ENCODE peak calls at places on chromosome 10, in six cellular contexts. One of them, this sample, is unnamed.

GRCh38 chr10:35533565-35533964 is 71.6 kb upstream of the GJD4 start:
- DNase-seq in choroid plexus epithelial cell: no peak
- DNase-seq in activated CD8-positive, alpha-beta memory T cell treated with anti-CD3 and anti-CD28 coated beads, Interleukin-2, amount 50 U/mL, for 48 hours: no peak
- DNase-seq in kidney epithelial cell: no peak
- DNase-seq in NCI-H1048: no peak
- DNase-seq in WTC11: no peak
- DNase-seq in this sample: no peak

GRCh38 chr10:16867556-16867955 is 50.3 kb upstream of the RSU1 start:
- DNase-seq in WTC11: no peak
- DNase-seq in choroid plexus epithelial cell: peak; percentile 37
- DNase-seq in NCI-H1048: no peak
- DNase-seq in activated CD8-positive, alpha-beta memory T cell treated with anti-CD3 and anti-CD28 coated beads, Interleukin-2, amount 50 U/mL, for 48 hours: no peak
- DNase-seq in kidney epithelial cell: peak; percentile 59
- DNase-seq in this sample: no peak

GRCh38 chr10:75592014-75592842 is 160.8 kb downstream of the LRMDA start:
- DNase-seq in WTC11: no peak
- DNase-seq in choroid plexus epithelial cell: no peak
- DNase-seq in kidney epithelial cell: no peak
- DNase-seq in NCI-H1048: no peak
- DNase-seq in activated CD8-positive, alpha-beta memory T cell treated with anti-CD3 and anti-CD28 coated beads, Interleukin-2, amount 50 U/mL, for 48 hours: no peak
- DNase-seq in this sample: no peak

GRCh38 chr10:79074732-79075131 is 6.0 kb downstream of the ZMIZ1 start:
- DNase-seq in NCI-H1048: no peak
- DNase-seq in activated CD8-positive, alpha-beta memory T cell treated with anti-CD3 and anti-CD28 coated beads, Interleukin-2, amount 50 U/mL, for 48 hours: no peak
- DNase-seq in choroid plexus epithelial cell: no peak
- DNase-seq in WTC11: no peak
- DNase-seq in kidney epithelial cell: no peak
- DNase-seq in this sample: no peak

GRCh38 chr10:987635-987905 is 664 bp upstream of the GTPBP4 start:
- DNase-seq in WTC11: peak; percentile 29
- DNase-seq in kidney epithelial cell: no peak
- DNase-seq in choroid plexus epithelial cell: peak; percentile 32
- DNase-seq in activated CD8-positive, alpha-beta memory T cell treated with anti-CD3 and anti-CD28 coated beads, Interleukin-2, amount 50 U/mL, for 48 hours: no peak
- DNase-seq in NCI-H1048: no peak
- DNase-seq in this sample: no peak

GRCh38 chr10:84026821-84027257 is 112.5 kb upstream of the GHITM start:
- DNase-seq in WTC11: peak; percentile 50
- DNase-seq in choroid plexus epithelial cell: peak; percentile 18
- DNase-seq in kidney epithelial cell: no peak
- DNase-seq in activated CD8-positive, alpha-beta memory T cell treated with anti-CD3 and anti-CD28 coated beads, Interleukin-2, amount 50 U/mL, for 48 hours: no peak
- DNase-seq in NCI-H1048: no peak
- DNase-seq in this sample: no peak

GRCh38 chr10:102744374-102745051 is 765 bp downstream of the WBP1L start:
- DNase-seq in NCI-H1048: no peak
- DNase-seq in choroid plexus epithelial cell: peak; percentile 30
- DNase-seq in activated CD8-positive, alpha-beta memory T cell treated with anti-CD3 and anti-CD28 coated beads, Interleukin-2, amount 50 U/mL, for 48 hours: peak; percentile 59
- DNase-seq in WTC11: no peak
- DNase-seq in kidney epithelial cell: no peak
- DNase-seq in this sample: no peak

GRCh38 chr10:114634607-114634974 is 23.5 kb downstream of the ABLIM1 start:
- DNase-seq in choroid plexus epithelial cell: peak; percentile 89
- DNase-seq in NCI-H1048: peak; percentile 63
- DNase-seq in WTC11: no peak
- DNase-seq in activated CD8-positive, alpha-beta memory T cell treated with anti-CD3 and anti-CD28 coated beads, Interleukin-2, amount 50 U/mL, for 48 hours: no peak
- DNase-seq in kidney epithelial cell: peak; percentile 83
- DNase-seq in this sample: no peak

GRCh38 chr10:65570143-65571010 is 1355.5 kb upstream of the LRRTM3 start:
- DNase-seq in WTC11: peak; percentile 71
- DNase-seq in NCI-H1048: no peak
- DNase-seq in choroid plexus epithelial cell: peak; percentile 59
- DNase-seq in kidney epithelial cell: peak; percentile 10
- DNase-seq in activated CD8-positive, alpha-beta memory T cell treated with anti-CD3 and anti-CD28 coated beads, Interleukin-2, amount 50 U/mL, for 48 hours: no peak
- DNase-seq in this sample: no peak

GRCh38 chr10:121610798-121611325 is 12.6 kb upstream of the FGFR2 start:
- DNase-seq in NCI-H1048: no peak
- DNase-seq in kidney epithelial cell: no peak
- DNase-seq in WTC11: no peak
- DNase-seq in activated CD8-positive, alpha-beta memory T cell treated with anti-CD3 and anti-CD28 coated beads, Interleukin-2, amount 50 U/mL, for 48 hours: no peak
- DNase-seq in choroid plexus epithelial cell: peak; percentile 10
- DNase-seq in this sample: no peak

GRCh38 chr10:86597306-86597705 is 57.0 kb upstream of the OPN4 start:
- DNase-seq in activated CD8-positive, alpha-beta memory T cell treated with anti-CD3 and anti-CD28 coated beads, Interleukin-2, amount 50 U/mL, for 48 hours: no peak
- DNase-seq in NCI-H1048: no peak
- DNase-seq in WTC11: no peak
- DNase-seq in kidney epithelial cell: no peak
- DNase-seq in choroid plexus epithelial cell: no peak
- DNase-seq in this sample: no peak

GRCh38 chr10:77236700-77237099 is 400.9 kb downstream of the KCNMA1 start:
- DNase-seq in choroid plexus epithelial cell: peak; percentile 58
- DNase-seq in activated CD8-positive, alpha-beta memory T cell treated with anti-CD3 and anti-CD28 coated beads, Interleukin-2, amount 50 U/mL, for 48 hours: no peak
- DNase-seq in NCI-H1048: no peak
- DNase-seq in WTC11: no peak
- DNase-seq in kidney epithelial cell: no peak
- DNase-seq in this sample: no peak

GRCh38 chr10:42875792-42876191 is 93.2 kb downstream of the BMS1 start:
- DNase-seq in activated CD8-positive, alpha-beta memory T cell treated with anti-CD3 and anti-CD28 coated beads, Interleukin-2, amount 50 U/mL, for 48 hours: no peak
- DNase-seq in choroid plexus epithelial cell: no peak
- DNase-seq in NCI-H1048: no peak
- DNase-seq in WTC11: no peak
- DNase-seq in kidney epithelial cell: no peak
- DNase-seq in this sample: no peak

GRCh38 chr10:91290607-91291006 is 70.1 kb downstream of the PCGF5 start:
- DNase-seq in activated CD8-positive, alpha-beta memory T cell treated with anti-CD3 and anti-CD28 coated beads, Interleukin-2, amount 50 U/mL, for 48 hours: no peak
- DNase-seq in WTC11: no peak
- DNase-seq in choroid plexus epithelial cell: no peak
- DNase-seq in NCI-H1048: no peak
- DNase-seq in kidney epithelial cell: no peak
- DNase-seq in this sample: no peak

GRCh38 chr10:100997364-100998182 is 2.0 kb upstream of the LZTS2 start:
- DNase-seq in WTC11: peak; percentile 94
- DNase-seq in choroid plexus epithelial cell: peak; percentile 75
- DNase-seq in NCI-H1048: peak; percentile 60
- DNase-seq in kidney epithelial cell: no peak
- DNase-seq in activated CD8-positive, alpha-beta memory T cell treated with anti-CD3 and anti-CD28 coated beads, Interleukin-2, amount 50 U/mL, for 48 hours: peak; percentile 92
- DNase-seq in this sample: peak; percentile 58

GRCh38 chr10:3071405-3072198 is 4.3 kb downstream of the PFKP start:
- DNase-seq in kidney epithelial cell: peak; percentile 97
- DNase-seq in choroid plexus epithelial cell: peak; percentile 79
- DNase-seq in activated CD8-positive, alpha-beta memory T cell treated with anti-CD3 and anti-CD28 coated beads, Interleukin-2, amount 50 U/mL, for 48 hours: no peak
- DNase-seq in NCI-H1048: no peak
- DNase-seq in WTC11: no peak
- DNase-seq in this sample: no peak

GRCh38 chr10:69890065-69890831 is 88.5 kb downstream of the COL13A1 start:
- DNase-seq in kidney epithelial cell: no peak
- DNase-seq in WTC11: no peak
- DNase-seq in choroid plexus epithelial cell: no peak
- DNase-seq in activated CD8-positive, alpha-beta memory T cell treated with anti-CD3 and anti-CD28 coated beads, Interleukin-2, amount 50 U/mL, for 48 hours: no peak
- DNase-seq in NCI-H1048: no peak
- DNase-seq in this sample: no peak

GRCh38 chr10:58531084-58531695 is 18.5 kb downstream of the BICC1 start:
- DNase-seq in WTC11: peak; percentile 69
- DNase-seq in activated CD8-positive, alpha-beta memory T cell treated with anti-CD3 and anti-CD28 coated beads, Interleukin-2, amount 50 U/mL, for 48 hours: peak; percentile 70
- DNase-seq in kidney epithelial cell: no peak
- DNase-seq in choroid plexus epithelial cell: peak; percentile 88
- DNase-seq in NCI-H1048: no peak
- DNase-seq in this sample: no peak

GRCh38 chr10:2146079-2146478 is 408.8 kb upstream of the ADARB2 start:
- DNase-seq in NCI-H1048: no peak
- DNase-seq in activated CD8-positive, alpha-beta memory T cell treated with anti-CD3 and anti-CD28 coated beads, Interleukin-2, amount 50 U/mL, for 48 hours: no peak
- DNase-seq in WTC11: no peak
- DNase-seq in kidney epithelial cell: no peak
- DNase-seq in choroid plexus epithelial cell: no peak
- DNase-seq in this sample: no peak

GRCh38 chr10:61890430-61890829 is 11.1 kb upstream of the ARID5B start:
- DNase-seq in NCI-H1048: no peak
- DNase-seq in WTC11: no peak
- DNase-seq in choroid plexus epithelial cell: no peak
- DNase-seq in activated CD8-positive, alpha-beta memory T cell treated with anti-CD3 and anti-CD28 coated beads, Interleukin-2, amount 50 U/mL, for 48 hours: no peak
- DNase-seq in kidney epithelial cell: no peak
- DNase-seq in this sample: no peak

GRCh38 chr10:45515630-45516029 is 141.6 kb downstream of the ALOX5 start:
- DNase-seq in kidney epithelial cell: no peak
- DNase-seq in activated CD8-positive, alpha-beta memory T cell treated with anti-CD3 and anti-CD28 coated beads, Interleukin-2, amount 50 U/mL, for 48 hours: no peak
- DNase-seq in WTC11: no peak
- DNase-seq in NCI-H1048: no peak
- DNase-seq in choroid plexus epithelial cell: no peak
- DNase-seq in this sample: no peak

This sample was measured in activated T-helper 1 cell treated with Interleukin-2 at 50 U/mL for 16 hours.